ENCODE peak calls at places on chromosomes 2 and 18, in four cellular contexts. Y is uterus, L is heart left ventricle, R is stomach. K is an unnamed sample. For H3K9me3, the result is how much of the 10 kb centered on the place peaks cover.

GRCh38 chr2:37205689-37206341 is 9.5 kb downstream of the CEBPZOS start:
- DNase-seq in Y (no peak), L (no peak), R (no peak), K (no peak)

GRCh38 chr2:167980436-167980835 is 267.0 kb downstream of the STK39 start:
- DNase-seq in R (no peak), Y (no peak), L (no peak), K (no peak)

GRCh38 chr18:54532222-54532621 is 58.8 kb upstream of the DYNAP start:
- DNase-seq in Y (no peak), R (no peak), L (no peak), K (no peak)

GRCh38 chr2:15623898-15624541 is 32.4 kb downstream of the DDX1 start:
- DNase-seq in Y (no peak), R (no peak), L (no peak), K (no peak)

GRCh38 chr2:66346241-66346664 is 88.7 kb upstream of the MEIS1 start:
- DNase-seq in R (no peak), L (no peak), Y (no peak), K (no peak)

GRCh38 chr2:43370146-43370545 is 143.7 kb upstream of the ZFP36L2 start:
- DNase-seq in L (no peak), Y (no peak), R (no peak), K (no peak)

GRCh38 chr2:70947556-70948184 is 12.0 kb downstream of the ATP6V1B1 start:
- DNase-seq in Y (no peak), L (no peak), R (no peak), K (peak)

GRCh38 chr18:78788161-78788560 is 191.5 kb upstream of the SALL3 start:
- DNase-seq in L (no peak), Y (no peak), R (no peak), K (no peak)

GRCh38 chr2:39431592-39432316 is 5.3 kb downstream of the MAP4K3 start:
- DNase-seq in L (no peak), R (no peak), Y (no peak), K (no peak)

GRCh38 chr2:31335921-31336570 is 78.5 kb downstream of the XDH start:
- DNase-seq in Y (no peak), L (no peak), R (no peak), K (peak)

GRCh38 chr2:16011621-16011960 is 71.2 kb downstream of the MYCN start:
- DNase-seq in R (no peak), Y (no peak), L (no peak), K (no peak)

GRCh38 chr18:70195852-70196434 is 9.5 kb downstream of the RTTN start:
- DNase-seq in R (no peak), Y (no peak), L (no peak), K (no peak)

GRCh38 chr2:207202645-207203044 is 36.9 kb upstream of the KLF7 start:
- DNase-seq in L (no peak), Y (no peak), R (no peak), K (no peak)

GRCh38 chr18:31241425-31241824 is 76.5 kb upstream of the DSG1 start:
- DNase-seq in L (no peak), R (no peak), Y (no peak), K (no peak)

GRCh38 chr2:88538362-88538917 is 85.9 kb upstream of the FOXI3 start:
- DNase-seq in R (no peak), Y (no peak), L (no peak), K (no peak)

GRCh38 chr2:127108090-127108523 is 1.2 kb upstream of the BIN1 start:
- DNase-seq in L (no peak), R (no peak), Y (peak), K (no peak)

GRCh38 chr18:62526098-62527025 is 3.5 kb downstream of the ZCCHC2 start:
- DNase-seq in Y (peak), L (peak), R (peak), K (no peak)

GRCh38 chr2:79855264-79856006 is 342.6 kb downstream of the CTNNA2 start:
- DNase-seq in R (peak), L (no peak), Y (no peak), K (no peak)

GRCh38 chr2:45134014-45134413 is 124.8 kb upstream of the SIX2 start:
- DNase-seq in L (no peak), Y (no peak), R (no peak), K (no peak)

GRCh38 chr18:26863122-26863879 is 2.2 kb downstream of the AQP4 start:
- DNase-seq in Y (peak), L (peak), R (peak), K (no peak)

GRCh38 chr2:150495993-150496627 is 8.6 kb upstream of the RND3 start:
- DNase-seq in R (no peak), Y (no peak), L (no peak), K (peak)

GRCh38 chr18:49656098-49656591 is 94.3 kb downstream of the LIPG start:
- DNase-seq in L (no peak), R (no peak), Y (no peak), K (no peak)

GRCh38 chr2:126788652-126789051 is 110.0 kb upstream of the TEX51 start:
- DNase-seq in Y (peak), R (no peak), L (no peak), K (no peak)

GRCh38 chr2:15735738-15736326 is 144.2 kb downstream of the DDX1 start:
- DNase-seq in R (no peak), Y (no peak), L (no peak), K (no peak)

GRCh38 chr2:205775091-205775876 is 93.0 kb downstream of the NRP2 start:
- DNase-seq in Y (no peak), L (no peak), R (no peak), K (no peak)

GRCh38 chr18:12554796-12555388 is 103.0 kb downstream of the SPIRE1 start:
- DNase-seq in Y (no peak), L (no peak), R (no peak), K (no peak)
- H3K9me3 ChIP-seq in Y (under half), L (under half), R (under half), K (under half)

GRCh38 chr18:40159141-40160017 is 1795.7 kb upstream of the PIK3C3 start:
- DNase-seq in Y (no peak), L (no peak), R (no peak), K (no peak)
- TF ChIP-seq CTCF in Y (no peak), L (peak), R (no peak), K (peak)

GRCh38 chr2:25804338-25804737 is 73.9 kb downstream of the ASXL2 start:
- DNase-seq in Y (no peak), L (no peak), R (no peak), K (no peak)

GRCh38 chr2:25797607-25798488 is 80.4 kb downstream of the ASXL2 start:
- DNase-seq in L (no peak), R (no peak), Y (no peak), K (no peak)

GRCh38 chr2:25794544-25795276 is 83.6 kb downstream of the ASXL2 start:
- DNase-seq in Y (no peak), L (no peak), R (no peak), K (no peak)

DNA sequence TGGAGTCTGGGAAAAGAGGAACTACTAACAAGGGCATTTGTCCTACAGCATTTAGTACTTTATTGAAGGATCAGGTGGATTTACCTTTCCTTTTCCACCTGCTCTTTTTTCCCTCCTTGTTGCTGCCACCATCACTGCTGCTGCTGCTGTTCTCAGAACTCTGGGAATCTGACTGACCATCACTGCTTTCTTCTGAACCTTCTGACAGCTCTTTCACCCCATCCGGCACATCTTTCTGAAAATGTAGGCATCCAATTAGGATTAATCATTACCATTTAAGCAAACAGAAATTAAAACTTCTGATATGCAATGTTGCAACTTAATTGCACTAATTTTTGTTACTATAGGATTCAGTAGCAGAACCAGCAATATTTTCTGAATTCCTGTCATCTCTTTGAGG is 79.0 kb downstream of the ASXL2 start:
- DNase-seq in L (no peak), R (no peak), Y (no peak), K (no peak)
- H3K27ac ChIP-seq in L (no peak), R (no peak), Y (no peak), K (no peak)

DNA sequence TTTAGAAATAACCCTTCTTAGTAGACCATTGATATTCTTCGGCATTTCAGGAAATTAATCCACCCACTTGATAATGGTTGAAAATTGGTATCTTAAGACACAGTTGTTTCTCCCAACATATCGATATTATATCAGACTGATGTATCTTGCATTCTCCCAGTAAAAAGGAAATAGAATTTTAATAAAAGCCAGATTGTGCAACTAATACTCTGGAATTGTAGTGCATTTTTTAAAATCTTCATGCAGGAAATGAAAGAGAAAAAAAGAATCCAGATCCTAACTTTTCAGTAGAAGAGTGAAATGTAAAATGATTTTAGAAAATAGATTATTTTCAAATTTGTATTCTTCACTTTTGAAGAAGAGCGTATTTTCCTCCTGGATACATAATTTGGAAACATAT is 1168.4 kb downstream of the DPP10 start:
- DNase-seq in Y (no peak), R (no peak), L (no peak), K (no peak)
- H3K9me3 ChIP-seq in Y (under half), R (under half), L (under half), K (under half)

GRCh38 chr2:64860321-64860751 is 128.9 kb upstream of the SLC1A4 start:
- DNase-seq in Y (peak), L (no peak), R (peak), K (no peak)
- TF ChIP-seq CTCF in Y (no peak), L (no peak), R (no peak), K (no peak)

DNA sequence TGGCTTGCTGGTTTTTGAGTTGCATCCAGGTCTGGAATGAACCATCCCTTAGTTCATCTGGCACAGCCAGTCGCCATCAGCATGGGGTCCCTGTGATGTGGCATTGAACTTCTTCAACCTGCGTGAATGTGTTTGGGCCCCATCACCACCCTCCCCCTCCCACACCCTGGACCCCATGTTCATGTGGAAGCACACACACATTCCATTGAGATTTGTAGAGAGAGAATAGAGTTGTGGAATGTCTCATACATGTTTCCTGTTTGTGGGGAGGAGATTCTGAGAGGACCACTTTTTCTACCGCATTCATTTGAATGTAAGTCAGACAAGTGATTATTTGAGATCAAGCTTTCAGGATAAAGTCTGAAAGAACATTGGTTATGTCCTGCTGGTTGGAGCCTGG is 117.6 kb upstream of the EML6 start:
- DNase-seq in Y (no peak), L (no peak), R (no peak), K (no peak)
- H3K27ac ChIP-seq in Y (peak), L (peak), R (no peak), K (no peak)

GRCh38 chr2:63055510-63056308 is 5.1 kb downstream of the OTX1 start:
- DNase-seq in L (no peak), R (no peak), Y (no peak), K (no peak)

GRCh38 chr2:63057249-63058148 is 6.9 kb downstream of the OTX1 start:
- DNase-seq in R (no peak), Y (no peak), L (no peak), K (no peak)

GRCh38 chr2:63054812-63055509 is 4.3 kb downstream of the OTX1 start:
- DNase-seq in L (no peak), Y (no peak), R (no peak), K (no peak)

GRCh38 chr2:63058149-63058741 is 7.6 kb downstream of the OTX1 start:
- DNase-seq in R (no peak), L (no peak), Y (no peak), K (no peak)

GRCh38 chr2:63056309-63057065 is 5.9 kb downstream of the OTX1 start:
- DNase-seq in R (no peak), L (no peak), Y (no peak), K (no peak)
- H3K9me3 ChIP-seq in R (under half), L (under half), Y (under half), K (under half)

K was measured in AG04450.